ENCODE peak calls at places on chromosomes 11 and 22, in seven cellular contexts. X, B, Q, U, J, K and L are unnamed samples.
A peak's percentile ranks its signal among the peaks of the same experiment; 100 is the strongest.

GRCh38 chr11:75553889-75554257 is 8.2 kb upstream of the SERPINH1 start:
- DNase-seq in K (no peak), U (no peak), X (no peak), Q (no peak), J (no peak), B (no peak), L (no peak)

GRCh38 chr11:88377151-88377550 is 39.6 kb upstream of the CTSC start:
- DNase-seq in B (no peak), X (no peak), J (no peak), Q (no peak), U (no peak), K (no peak), L (no peak)

GRCh38 chr11:119441898-119442243 is 18.9 kb upstream of the THY1 start:
- DNase-seq in X (no peak), J (no peak), Q (no peak), U (no peak), B (no peak), K (no peak), L (no peak)

GRCh38 chr22:25053153-25053805 is 100.8 kb downstream of the KIAA1671 start:
- DNase-seq in U (no peak), B (peak; percentile 68), X (no peak), J (no peak), Q (no peak), K (no peak), L (no peak)

GRCh38 chr22:26403827-26404226 is 25.2 kb upstream of the ASPHD2 start:
- DNase-seq in X (no peak), Q (no peak), B (no peak), K (no peak), U (no peak), J (no peak), L (no peak)

GRCh38 chr22:39242389-39242808 is 2.4 kb downstream of the PDGFB start:
- DNase-seq in U (no peak), K (no peak), Q (no peak), B (no peak), J (no peak), X (no peak), L (no peak)

GRCh38 chr11:55571828-55572227 is at the start of gene OR4C16:
- DNase-seq in J (no peak), B (no peak), Q (no peak), U (no peak), X (no peak), K (no peak), L (no peak)

GRCh38 chr11:109426442-109426841 is 4.5 kb downstream of the C11orf87 start:
- DNase-seq in Q (no peak), X (no peak), J (no peak), B (no peak), K (no peak), U (no peak), L (no peak)

GRCh38 chr11:73968356-73968966 is 14.2 kb downstream of the UCP2 start:
- DNase-seq in X (no peak), J (no peak), B (no peak), U (no peak), K (no peak), Q (no peak), L (no peak)

GRCh38 chr11:111573821-111574249 is 28.4 kb upstream of the SIK2 start:
- DNase-seq in K (no peak), U (no peak), J (no peak), X (peak; percentile 30), B (peak; percentile 47), Q (no peak), L (no peak)

GRCh38 chr11:77065878-77066228 is 918 bp upstream of the CAPN5 start:
- DNase-seq in U (no peak), K (no peak), J (no peak), B (peak; percentile 53), Q (peak; percentile 89), X (no peak), L (no peak)

GRCh38 chr11:112166561-112166960 is 611 bp upstream of the TEX12 start:
- DNase-seq in Q (no peak), U (no peak), K (no peak), J (no peak), B (no peak), X (no peak), L (no peak)

GRCh38 chr11:118410055-118410745 is 8.8 kb downstream of the ATP5MG start:
- DNase-seq in U (no peak), B (no peak), J (no peak), X (no peak), Q (no peak), K (no peak), L (no peak)

GRCh38 chr11:9076661-9077060 is 14.7 kb downstream of the SCUBE2 start:
- DNase-seq in J (no peak), Q (no peak), K (no peak), U (no peak), X (no peak), B (no peak), L (no peak)

GRCh38 chr11:73578786-73579185 is 19.1 kb downstream of the FAM168A start:
- DNase-seq in B (peak; percentile 16), J (no peak), Q (no peak), X (no peak), U (no peak), K (no peak), L (no peak)

GRCh38 chr11:62553839-62554361 is 7.3 kb upstream of the AHNAK start:
- DNase-seq in U (no peak), B (peak; percentile 87), Q (no peak), J (no peak), K (peak; percentile 98), X (peak; percentile 4), L (no peak)

GRCh38 chr11:44024977-44025376 is 22.8 kb upstream of the ACCSL start:
- DNase-seq in K (no peak), B (no peak), J (no peak), X (no peak), U (no peak), Q (no peak), L (no peak)

GRCh38 chr22:33105501-33105911 is 47.3 kb upstream of the SYN3 start:
- DNase-seq in J (no peak), Q (no peak), U (no peak), K (no peak), B (peak; percentile 76), X (no peak), L (no peak)

GRCh38 chr11:47236482-47236881 is 12.1 kb downstream of the ACP2 start:
- DNase-seq in Q (no peak), K (no peak), J (no peak), U (no peak), B (peak; percentile 51), X (no peak), L (no peak)

GRCh38 chr11:14418801-14419417 is 59.9 kb upstream of the RRAS2 start:
- DNase-seq in U (no peak), B (peak; percentile 23), J (no peak), K (no peak), X (no peak), Q (no peak), L (no peak)

GRCh38 chr11:64358907-64359711 is at the start of gene RPS6KA4:
- DNase-seq in Q (peak; percentile 67), X (peak; percentile 73), J (no peak), U (peak; percentile 53), B (peak; percentile 68), K (no peak), L (peak; percentile 29)

GRCh38 chr22:19448076-19448607 is 631 bp upstream of the C22orf39 start:
- DNase-seq in Q (peak; percentile 55), J (no peak), X (peak; percentile 19), B (peak; percentile 30), U (no peak), K (peak; percentile 34), L (no peak)

GRCh38 chr22:39960791-39961746 is 872 bp downstream of the TMA7B start:
- DNase-seq in K (peak; percentile 61), U (peak; percentile 53), Q (no peak), B (peak; percentile 98), J (no peak), X (no peak), L (peak; percentile 50)

GRCh38 chr11:30206249-30206996 is 24.4 kb upstream of the FSHB start:
- DNase-seq in X (no peak), B (no peak), J (no peak), U (no peak), K (no peak), Q (no peak), L (no peak)

GRCh38 chr11:75189911-75190310 is 39.0 kb downstream of the SLCO2B1 start:
- DNase-seq in J (peak; percentile 43), X (peak; percentile 30), Q (no peak), K (no peak), B (no peak), U (no peak), L (no peak)

GRCh38 chr11:119780264-119780953 is 51.4 kb upstream of the NECTIN1 start:
- DNase-seq in K (no peak), J (peak; percentile 53), Q (no peak), U (no peak), B (peak; percentile 41), X (peak; percentile 69), L (no peak)

GRCh38 chr22:49713003-49713402 is 114.7 kb downstream of the BRD1 start:
- DNase-seq in X (no peak), B (no peak), K (no peak), U (no peak), Q (no peak), J (no peak), L (no peak)

GRCh38 chr11:37721485-37721884 is 1123.4 kb upstream of the RAG2 start:
- DNase-seq in K (no peak), X (no peak), U (no peak), B (no peak), Q (no peak), J (no peak), L (no peak)

GRCh38 chr22:20965104-20965887 is 1.8 kb upstream of the AIFM3 start:
- DNase-seq in J (no peak), K (no peak), B (no peak), Q (no peak), U (no peak), X (no peak), L (no peak)

GRCh38 chr11:75239551-75240290 is 853 bp upstream of the TPBGL start:
- DNase-seq in X (no peak), B (no peak), J (no peak), Q (no peak), K (no peak), U (no peak), L (no peak)